ENCODE peak calls at places on chromosomes 4 and X, in nine cellular contexts. One of them, this sample, is unnamed.

GRCh38 chrX:101595739-101596419 is 21.9 kb downstream of the ARMCX6 start:
- DNase-seq in naive thymus-derived CD4-positive, alpha-beta T cell: peak; percentile 54
- DNase-seq in substantia nigra: peak; percentile 33
- DNase-seq in lung: peak; percentile 38
- DNase-seq in neuronal stem cell: peak; percentile 62
- DNase-seq in CD8-positive, alpha-beta T cell: no peak
- DNase-seq in pancreas: peak; percentile 34
- DNase-seq in RWPE1: peak; percentile 15
- DNase-seq in tibial artery: no peak
- DNase-seq in this sample: peak; percentile 54

GRCh38 chr4:150130953-150131352 is 52.7 kb downstream of the DCLK2 start:
- DNase-seq in neuronal stem cell: no peak
- DNase-seq in pancreas: no peak
- DNase-seq in CD8-positive, alpha-beta T cell: no peak
- DNase-seq in substantia nigra: peak; percentile 12
- DNase-seq in RWPE1: no peak
- DNase-seq in lung: no peak
- DNase-seq in naive thymus-derived CD4-positive, alpha-beta T cell: no peak
- DNase-seq in tibial artery: no peak
- DNase-seq in this sample: no peak

GRCh38 chr4:25883565-25883964 is 20.8 kb upstream of the SEL1L3 start:
- DNase-seq in naive thymus-derived CD4-positive, alpha-beta T cell: no peak
- DNase-seq in tibial artery: no peak
- DNase-seq in pancreas: no peak
- DNase-seq in CD8-positive, alpha-beta T cell: no peak
- DNase-seq in RWPE1: no peak
- DNase-seq in neuronal stem cell: no peak
- DNase-seq in substantia nigra: no peak
- DNase-seq in lung: no peak
- DNase-seq in this sample: no peak

GRCh38 chr4:112213850-112214249 is 17.7 kb upstream of the AP1AR start:
- DNase-seq in lung: no peak
- DNase-seq in naive thymus-derived CD4-positive, alpha-beta T cell: no peak
- DNase-seq in substantia nigra: no peak
- DNase-seq in tibial artery: no peak
- DNase-seq in CD8-positive, alpha-beta T cell: no peak
- DNase-seq in RWPE1: peak; percentile 44
- DNase-seq in pancreas: no peak
- DNase-seq in neuronal stem cell: no peak
- DNase-seq in this sample: no peak

GRCh38 chrX:44935640-44936039 is 62.7 kb downstream of the KDM6A start:
- DNase-seq in pancreas: no peak
- DNase-seq in naive thymus-derived CD4-positive, alpha-beta T cell: no peak
- DNase-seq in neuronal stem cell: no peak
- DNase-seq in tibial artery: no peak
- DNase-seq in CD8-positive, alpha-beta T cell: no peak
- DNase-seq in substantia nigra: no peak
- DNase-seq in RWPE1: peak; percentile 59
- DNase-seq in lung: no peak
- DNase-seq in this sample: no peak

GRCh38 chr4:73864365-73864764 is 4.8 kb upstream of the CXCL1 start:
- DNase-seq in tibial artery: no peak
- DNase-seq in CD8-positive, alpha-beta T cell: no peak
- DNase-seq in naive thymus-derived CD4-positive, alpha-beta T cell: no peak
- DNase-seq in RWPE1: peak; percentile 25
- DNase-seq in neuronal stem cell: no peak
- DNase-seq in pancreas: peak; percentile 28
- DNase-seq in substantia nigra: no peak
- DNase-seq in lung: no peak
- DNase-seq in this sample: no peak

GRCh38 chr4:5712517-5712916 is 1.5 kb downstream of the EVC start:
- DNase-seq in lung: no peak
- DNase-seq in RWPE1: peak; percentile 55
- DNase-seq in substantia nigra: no peak
- DNase-seq in tibial artery: no peak
- DNase-seq in CD8-positive, alpha-beta T cell: no peak
- DNase-seq in naive thymus-derived CD4-positive, alpha-beta T cell: no peak
- DNase-seq in neuronal stem cell: no peak
- DNase-seq in pancreas: no peak
- DNase-seq in this sample: no peak

GRCh38 chr4:158410272-158410671 is 111.4 kb upstream of the RXFP1 start:
- DNase-seq in substantia nigra: no peak
- DNase-seq in lung: no peak
- DNase-seq in CD8-positive, alpha-beta T cell: no peak
- DNase-seq in pancreas: no peak
- DNase-seq in neuronal stem cell: no peak
- DNase-seq in RWPE1: peak; percentile 20
- DNase-seq in tibial artery: no peak
- DNase-seq in naive thymus-derived CD4-positive, alpha-beta T cell: no peak
- DNase-seq in this sample: no peak

GRCh38 chr4:100985576-100985975 is 361.8 kb downstream of the PPP3CA start:
- DNase-seq in tibial artery: no peak
- DNase-seq in substantia nigra: no peak
- DNase-seq in naive thymus-derived CD4-positive, alpha-beta T cell: no peak
- DNase-seq in RWPE1: no peak
- DNase-seq in pancreas: no peak
- DNase-seq in lung: no peak
- DNase-seq in neuronal stem cell: no peak
- DNase-seq in CD8-positive, alpha-beta T cell: no peak
- DNase-seq in this sample: no peak

GRCh38 chr4:100988876-100989275 is 358.4 kb downstream of the PPP3CA start:
- DNase-seq in substantia nigra: no peak
- DNase-seq in RWPE1: no peak
- DNase-seq in pancreas: no peak
- DNase-seq in lung: no peak
- DNase-seq in CD8-positive, alpha-beta T cell: no peak
- DNase-seq in naive thymus-derived CD4-positive, alpha-beta T cell: no peak
- DNase-seq in neuronal stem cell: no peak
- DNase-seq in tibial artery: no peak
- DNase-seq in this sample: no peak

GRCh38 chr4:100983426-100983825 is 363.9 kb downstream of the PPP3CA start:
- DNase-seq in pancreas: no peak
- DNase-seq in RWPE1: no peak
- DNase-seq in neuronal stem cell: no peak
- DNase-seq in CD8-positive, alpha-beta T cell: no peak
- DNase-seq in substantia nigra: no peak
- DNase-seq in naive thymus-derived CD4-positive, alpha-beta T cell: no peak
- DNase-seq in lung: no peak
- DNase-seq in tibial artery: no peak
- DNase-seq in this sample: no peak

GRCh38 chr4:100984901-100985300 is 362.4 kb downstream of the PPP3CA start:
- DNase-seq in naive thymus-derived CD4-positive, alpha-beta T cell: no peak
- DNase-seq in CD8-positive, alpha-beta T cell: no peak
- DNase-seq in pancreas: no peak
- DNase-seq in neuronal stem cell: no peak
- DNase-seq in tibial artery: no peak
- DNase-seq in lung: no peak
- DNase-seq in RWPE1: no peak
- DNase-seq in substantia nigra: no peak
- DNase-seq in this sample: no peak

DNA sequence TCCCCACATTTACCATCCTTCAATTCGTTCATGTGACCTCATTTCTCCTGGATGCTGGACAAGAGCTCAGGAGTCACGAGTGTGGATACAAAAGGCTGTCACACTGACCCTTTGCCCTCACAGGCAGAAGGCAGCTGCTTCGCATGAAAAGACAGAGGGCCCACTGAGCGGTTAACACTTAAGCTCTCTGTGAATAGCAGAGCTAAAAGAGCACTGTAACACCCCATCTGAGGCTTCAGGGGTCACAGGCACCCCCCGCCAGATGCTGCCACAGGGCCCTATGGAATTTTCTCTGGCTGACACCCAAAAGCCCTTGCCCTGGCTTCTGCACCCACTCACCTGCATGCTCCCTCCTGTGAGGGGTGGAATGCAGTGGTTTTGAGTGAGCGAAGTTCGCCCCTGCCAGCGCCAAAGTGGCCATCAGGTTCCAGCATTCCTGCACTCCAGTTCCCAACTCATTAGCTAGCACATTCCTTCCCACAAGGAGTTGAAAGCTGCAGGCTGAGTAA is 360.9 kb downstream of the PPP3CA start:
- DNase-seq in neuronal stem cell: peak; percentile 46
- DNase-seq in naive thymus-derived CD4-positive, alpha-beta T cell: no peak
- DNase-seq in substantia nigra: peak; percentile 20
- DNase-seq in RWPE1: no peak
- DNase-seq in tibial artery: no peak
- DNase-seq in lung: no peak
- DNase-seq in pancreas: peak; percentile 14
- DNase-seq in CD8-positive, alpha-beta T cell: no peak
- DNase-seq in this sample: no peak
- H3K27ac ChIP-seq in neuronal stem cell: peak overlapping the region; percentile 92
- H3K27ac ChIP-seq in naive thymus-derived CD4-positive, alpha-beta T cell: no peak overlapping the region
- H3K27ac ChIP-seq in substantia nigra: no peak overlapping the region
- H3K27ac ChIP-seq in RWPE1: no peak overlapping the region
- H3K27ac ChIP-seq in tibial artery: no peak overlapping the region
- H3K27ac ChIP-seq in lung: no peak overlapping the region
- H3K27ac ChIP-seq in pancreas: no peak overlapping the region
- H3K27ac ChIP-seq in CD8-positive, alpha-beta T cell: no peak overlapping the region
- H3K27ac ChIP-seq in this sample: no peak overlapping the region

GRCh38 chr4:41024556-41025491 is 189.5 kb downstream of the APBB2 start:
- DNase-seq in RWPE1: no peak
- DNase-seq in pancreas: no peak
- DNase-seq in tibial artery: no peak
- DNase-seq in neuronal stem cell: peak; percentile 37
- DNase-seq in substantia nigra: no peak
- DNase-seq in naive thymus-derived CD4-positive, alpha-beta T cell: no peak
- DNase-seq in CD8-positive, alpha-beta T cell: no peak
- DNase-seq in lung: no peak
- DNase-seq in this sample: no peak

GRCh38 chr4:41026971-41027370 is 187.4 kb downstream of the APBB2 start:
- DNase-seq in pancreas: no peak
- DNase-seq in tibial artery: no peak
- DNase-seq in lung: no peak
- DNase-seq in RWPE1: no peak
- DNase-seq in naive thymus-derived CD4-positive, alpha-beta T cell: no peak
- DNase-seq in neuronal stem cell: no peak
- DNase-seq in substantia nigra: no peak
- DNase-seq in CD8-positive, alpha-beta T cell: no peak
- DNase-seq in this sample: no peak

GRCh38 chr4:41028392-41029076 is 185.8 kb downstream of the APBB2 start:
- DNase-seq in RWPE1: no peak
- DNase-seq in lung: no peak
- DNase-seq in pancreas: no peak
- DNase-seq in neuronal stem cell: no peak
- DNase-seq in CD8-positive, alpha-beta T cell: no peak
- DNase-seq in naive thymus-derived CD4-positive, alpha-beta T cell: no peak
- DNase-seq in tibial artery: no peak
- DNase-seq in substantia nigra: no peak
- DNase-seq in this sample: no peak

GRCh38 chr4:41025824-41026223 is 188.5 kb downstream of the APBB2 start:
- DNase-seq in tibial artery: no peak
- DNase-seq in pancreas: no peak
- DNase-seq in naive thymus-derived CD4-positive, alpha-beta T cell: no peak
- DNase-seq in RWPE1: no peak
- DNase-seq in neuronal stem cell: no peak
- DNase-seq in CD8-positive, alpha-beta T cell: no peak
- DNase-seq in substantia nigra: no peak
- DNase-seq in lung: no peak
- DNase-seq in this sample: no peak

DNA sequence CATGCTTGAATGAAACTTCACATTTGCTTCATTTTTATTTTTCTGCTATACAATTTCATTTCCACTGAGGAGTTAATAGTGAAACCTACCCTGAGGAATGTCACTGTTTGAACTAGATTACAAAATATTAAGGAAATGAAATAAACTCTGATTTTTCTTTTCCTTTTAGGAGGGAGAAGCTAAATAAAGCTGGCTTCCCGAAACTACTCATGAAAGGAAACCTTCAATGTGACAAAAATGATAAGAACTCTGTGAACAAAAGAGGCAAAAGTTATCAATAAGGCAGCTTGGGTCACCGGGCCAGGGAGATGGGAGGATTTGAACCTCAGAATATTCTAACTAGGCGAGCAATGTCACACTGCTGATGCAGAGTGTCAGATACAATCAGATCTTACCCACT is 185.2 kb downstream of the APBB2 start:
- DNase-seq in CD8-positive, alpha-beta T cell: no peak
- DNase-seq in neuronal stem cell: no peak
- DNase-seq in pancreas: no peak
- DNase-seq in lung: no peak
- DNase-seq in RWPE1: no peak
- DNase-seq in naive thymus-derived CD4-positive, alpha-beta T cell: no peak
- DNase-seq in substantia nigra: no peak
- DNase-seq in tibial artery: no peak
- DNase-seq in this sample: no peak
- H3K27ac ChIP-seq in CD8-positive, alpha-beta T cell: no peak overlapping the region
- H3K27ac ChIP-seq in neuronal stem cell: no peak overlapping the region
- H3K27ac ChIP-seq in pancreas: peak overlapping the region; percentile 57
- H3K27ac ChIP-seq in lung: peak overlapping the region; percentile 58
- H3K27ac ChIP-seq in RWPE1: no peak overlapping the region
- H3K27ac ChIP-seq in naive thymus-derived CD4-positive, alpha-beta T cell: no peak overlapping the region
- H3K27ac ChIP-seq in substantia nigra: no peak overlapping the region
- H3K27ac ChIP-seq in tibial artery: peak overlapping the region; percentile 39
- H3K27ac ChIP-seq in this sample: no peak overlapping the region

GRCh38 chr4:39542633-39543393 is 15.6 kb upstream of the UGDH start:
- DNase-seq in tibial artery: no peak
- DNase-seq in substantia nigra: no peak
- DNase-seq in pancreas: no peak
- DNase-seq in RWPE1: no peak
- DNase-seq in CD8-positive, alpha-beta T cell: no peak
- DNase-seq in neuronal stem cell: no peak
- DNase-seq in lung: no peak
- DNase-seq in naive thymus-derived CD4-positive, alpha-beta T cell: no peak
- DNase-seq in this sample: no peak

GRCh38 chr4:39539026-39539690 is 11.9 kb upstream of the UGDH start:
- DNase-seq in substantia nigra: no peak
- DNase-seq in lung: no peak
- DNase-seq in tibial artery: no peak
- DNase-seq in neuronal stem cell: no peak
- DNase-seq in CD8-positive, alpha-beta T cell: no peak
- DNase-seq in pancreas: no peak
- DNase-seq in naive thymus-derived CD4-positive, alpha-beta T cell: no peak
- DNase-seq in RWPE1: no peak
- DNase-seq in this sample: no peak

GRCh38 chr4:39541987-39542632 is 14.9 kb upstream of the UGDH start:
- DNase-seq in tibial artery: no peak
- DNase-seq in neuronal stem cell: no peak
- DNase-seq in pancreas: no peak
- DNase-seq in substantia nigra: no peak
- DNase-seq in CD8-positive, alpha-beta T cell: no peak
- DNase-seq in naive thymus-derived CD4-positive, alpha-beta T cell: no peak
- DNase-seq in RWPE1: no peak
- DNase-seq in lung: no peak
- DNase-seq in this sample: no peak

GRCh38 chr4:39548425-39549067 is 21.3 kb upstream of the UGDH start:
- DNase-seq in neuronal stem cell: no peak
- DNase-seq in pancreas: no peak
- DNase-seq in RWPE1: no peak
- DNase-seq in substantia nigra: no peak
- DNase-seq in lung: no peak
- DNase-seq in tibial artery: no peak
- DNase-seq in naive thymus-derived CD4-positive, alpha-beta T cell: no peak
- DNase-seq in CD8-positive, alpha-beta T cell: no peak
- DNase-seq in this sample: no peak

GRCh38 chr4:39544580-39545315 is 17.5 kb upstream of the UGDH start:
- DNase-seq in naive thymus-derived CD4-positive, alpha-beta T cell: no peak
- DNase-seq in CD8-positive, alpha-beta T cell: no peak
- DNase-seq in lung: no peak
- DNase-seq in neuronal stem cell: no peak
- DNase-seq in tibial artery: no peak
- DNase-seq in substantia nigra: no peak
- DNase-seq in pancreas: no peak
- DNase-seq in RWPE1: no peak
- DNase-seq in this sample: no peak
- H3K27ac ChIP-seq in naive thymus-derived CD4-positive, alpha-beta T cell: no peak overlapping the region
- H3K27ac ChIP-seq in CD8-positive, alpha-beta T cell: no peak overlapping the region
- H3K27ac ChIP-seq in lung: no peak overlapping the region
- H3K27ac ChIP-seq in neuronal stem cell: peak overlapping the region; percentile 15
- H3K27ac ChIP-seq in tibial artery: no peak overlapping the region
- H3K27ac ChIP-seq in substantia nigra: peak overlapping the region; percentile 52
- H3K27ac ChIP-seq in pancreas: no peak overlapping the region
- H3K27ac ChIP-seq in RWPE1: no peak overlapping the region
- H3K27ac ChIP-seq in this sample: no peak overlapping the region

GRCh38 chr4:117422272-117422671 is 336.9 kb upstream of the TRAM1L1 start:
- DNase-seq in pancreas: no peak
- DNase-seq in lung: no peak
- DNase-seq in substantia nigra: no peak
- DNase-seq in tibial artery: no peak
- DNase-seq in naive thymus-derived CD4-positive, alpha-beta T cell: no peak
- DNase-seq in CD8-positive, alpha-beta T cell: no peak
- DNase-seq in RWPE1: no peak
- DNase-seq in neuronal stem cell: no peak
- DNase-seq in this sample: no peak
- H3K27ac ChIP-seq in pancreas: no peak overlapping the region
- H3K27ac ChIP-seq in lung: no peak overlapping the region
- H3K27ac ChIP-seq in substantia nigra: no peak overlapping the region
- H3K27ac ChIP-seq in tibial artery: no peak overlapping the region
- H3K27ac ChIP-seq in naive thymus-derived CD4-positive, alpha-beta T cell: no peak overlapping the region
- H3K27ac ChIP-seq in CD8-positive, alpha-beta T cell: no peak overlapping the region
- H3K27ac ChIP-seq in RWPE1: no peak overlapping the region
- H3K27ac ChIP-seq in neuronal stem cell: no peak overlapping the region
- H3K27ac ChIP-seq in this sample: no peak overlapping the region

This sample was measured in CD4-positive, alpha-beta memory T cell.